ENCODE peak calls at places on chromosomes 11 and 22, in four cellular contexts. One of them, this sample, is unnamed.

GRCh38 chr11:76939219-76939631 is 78.5 kb downstream of the ACER3 start:
- DNase-seq in adrenal gland: no peak
- DNase-seq in coronary artery: no peak
- DNase-seq in cardiac fibroblast: no peak
- DNase-seq in this sample: no peak

GRCh38 chr22:39311592-39312400 is 7.6 kb downstream of the RPL3 start:
- DNase-seq in adrenal gland: peak; percentile 22
- DNase-seq in coronary artery: no peak
- DNase-seq in cardiac fibroblast: peak; percentile 20
- DNase-seq in this sample: no peak

GRCh38 chr22:23175817-23176644 is 4.3 kb upstream of the BCR start:
- DNase-seq in adrenal gland: no peak
- DNase-seq in coronary artery: no peak
- DNase-seq in cardiac fibroblast: no peak
- DNase-seq in this sample: no peak

GRCh38 chr11:57349491-57350274 is 11.5 kb downstream of the P2RX3 start:
- DNase-seq in adrenal gland: peak; percentile 48
- DNase-seq in coronary artery: no peak
- DNase-seq in cardiac fibroblast: peak; percentile 47
- DNase-seq in this sample: peak; percentile 61

GRCh38 chr11:71207563-71207962 is 44.8 kb downstream of the SHANK2 start:
- DNase-seq in adrenal gland: no peak
- DNase-seq in coronary artery: no peak
- DNase-seq in cardiac fibroblast: no peak
- DNase-seq in this sample: no peak

GRCh38 chr11:2771758-2772466 is 72.1 kb upstream of the KCNQ1OT1 start:
- DNase-seq in adrenal gland: peak; percentile 13
- DNase-seq in coronary artery: peak; percentile 62
- DNase-seq in cardiac fibroblast: no peak
- DNase-seq in this sample: peak; percentile 3

GRCh38 chr11:131465056-131465455 is 94.6 kb downstream of the NTM start:
- DNase-seq in adrenal gland: no peak
- DNase-seq in coronary artery: no peak
- DNase-seq in cardiac fibroblast: no peak
- DNase-seq in this sample: no peak

GRCh38 chr11:30285416-30286121 is 37.3 kb upstream of the ARL14EP start:
- DNase-seq in adrenal gland: no peak
- DNase-seq in coronary artery: no peak
- DNase-seq in cardiac fibroblast: no peak
- DNase-seq in this sample: no peak

GRCh38 chr11:2219318-2220017 is 47.9 kb upstream of the TH start:
- DNase-seq in adrenal gland: no peak
- DNase-seq in coronary artery: no peak
- DNase-seq in cardiac fibroblast: no peak
- DNase-seq in this sample: no peak

GRCh38 chr11:113412675-113413074 is 25.1 kb downstream of the ANKK1 start:
- DNase-seq in adrenal gland: no peak
- DNase-seq in coronary artery: no peak
- DNase-seq in cardiac fibroblast: no peak
- DNase-seq in this sample: no peak

GRCh38 chr22:44031111-44031963 is 7.2 kb downstream of the PARVB start:
- DNase-seq in adrenal gland: no peak
- DNase-seq in coronary artery: no peak
- DNase-seq in cardiac fibroblast: peak; percentile 56
- DNase-seq in this sample: no peak

GRCh38 chr11:70510106-70510505 is 111.8 kb downstream of the CTTN start:
- DNase-seq in adrenal gland: no peak
- DNase-seq in coronary artery: no peak
- DNase-seq in cardiac fibroblast: no peak
- DNase-seq in this sample: no peak

GRCh38 chr11:120509346-120510053 is 2.0 kb upstream of the GRIK4 start:
- DNase-seq in adrenal gland: peak; percentile 9
- DNase-seq in coronary artery: no peak
- DNase-seq in cardiac fibroblast: no peak
- DNase-seq in this sample: no peak

GRCh38 chr22:47130883-47131610 is 368.6 kb downstream of the TBC1D22A start:
- DNase-seq in adrenal gland: no peak
- DNase-seq in coronary artery: no peak
- DNase-seq in cardiac fibroblast: no peak
- DNase-seq in this sample: no peak

GRCh38 chr11:32385998-32386397 is 49.3 kb downstream of the WT1 start:
- DNase-seq in adrenal gland: no peak
- DNase-seq in coronary artery: no peak
- DNase-seq in cardiac fibroblast: peak; percentile 75
- DNase-seq in this sample: no peak

GRCh38 chr11:33774356-33775063 is at the start of gene FBXO3:
- DNase-seq in adrenal gland: peak; percentile 81
- DNase-seq in coronary artery: peak; percentile 89
- DNase-seq in cardiac fibroblast: peak; percentile 85
- DNase-seq in this sample: peak; percentile 80

GRCh38 chr11:118565062-118565461 is 669 bp downstream of the IFT46 start:
- DNase-seq in adrenal gland: no peak
- DNase-seq in coronary artery: peak; percentile 75
- DNase-seq in cardiac fibroblast: peak; percentile 53
- DNase-seq in this sample: no peak

GRCh38 chr22:22380098-22381030 is 128.2 kb downstream of the ZNF280B start:
- DNase-seq in adrenal gland: no peak
- DNase-seq in coronary artery: no peak
- DNase-seq in cardiac fibroblast: no peak
- DNase-seq in this sample: peak; percentile 46

GRCh38 chr11:107549253-107549953 is 16.1 kb downstream of the ALKBH8 start:
- DNase-seq in adrenal gland: no peak
- DNase-seq in coronary artery: no peak
- DNase-seq in cardiac fibroblast: peak; percentile 63
- DNase-seq in this sample: no peak

GRCh38 chr11:1563149-1563638 is 8.9 kb downstream of the DUSP8 start:
- DNase-seq in adrenal gland: no peak
- DNase-seq in coronary artery: no peak
- DNase-seq in cardiac fibroblast: no peak
- DNase-seq in this sample: no peak

GRCh38 chr11:74311352-74311926 is at the start of gene P4HA3:
- DNase-seq in adrenal gland: peak; percentile 54
- DNase-seq in coronary artery: peak; percentile 78
- DNase-seq in cardiac fibroblast: peak; percentile 68
- DNase-seq in this sample: peak; percentile 34

GRCh38 chr11:4184163-4184916 is 89.7 kb downstream of the RRM1 start:
- DNase-seq in adrenal gland: no peak
- DNase-seq in coronary artery: no peak
- DNase-seq in cardiac fibroblast: peak; percentile 6
- DNase-seq in this sample: no peak

GRCh38 chr11:15893080-15893492 is 463.3 kb downstream of the SOX6 start:
- DNase-seq in adrenal gland: no peak
- DNase-seq in coronary artery: no peak
- DNase-seq in cardiac fibroblast: peak; percentile 74
- DNase-seq in this sample: no peak

GRCh38 chr11:99325807-99326206 is 305.1 kb downstream of the CNTN5 start:
- DNase-seq in adrenal gland: no peak
- DNase-seq in coronary artery: no peak
- DNase-seq in cardiac fibroblast: peak; percentile 89
- DNase-seq in this sample: no peak

GRCh38 chr11:25244126-25244525 is 747.3 kb downstream of the LUZP2 start:
- DNase-seq in adrenal gland: no peak
- DNase-seq in coronary artery: no peak
- DNase-seq in cardiac fibroblast: no peak
- DNase-seq in this sample: no peak

GRCh38 chr11:131668867-131669780 is 298.7 kb downstream of the NTM start:
- DNase-seq in adrenal gland: no peak
- DNase-seq in coronary artery: no peak
- DNase-seq in cardiac fibroblast: peak; percentile 48
- DNase-seq in this sample: no peak

DNA sequence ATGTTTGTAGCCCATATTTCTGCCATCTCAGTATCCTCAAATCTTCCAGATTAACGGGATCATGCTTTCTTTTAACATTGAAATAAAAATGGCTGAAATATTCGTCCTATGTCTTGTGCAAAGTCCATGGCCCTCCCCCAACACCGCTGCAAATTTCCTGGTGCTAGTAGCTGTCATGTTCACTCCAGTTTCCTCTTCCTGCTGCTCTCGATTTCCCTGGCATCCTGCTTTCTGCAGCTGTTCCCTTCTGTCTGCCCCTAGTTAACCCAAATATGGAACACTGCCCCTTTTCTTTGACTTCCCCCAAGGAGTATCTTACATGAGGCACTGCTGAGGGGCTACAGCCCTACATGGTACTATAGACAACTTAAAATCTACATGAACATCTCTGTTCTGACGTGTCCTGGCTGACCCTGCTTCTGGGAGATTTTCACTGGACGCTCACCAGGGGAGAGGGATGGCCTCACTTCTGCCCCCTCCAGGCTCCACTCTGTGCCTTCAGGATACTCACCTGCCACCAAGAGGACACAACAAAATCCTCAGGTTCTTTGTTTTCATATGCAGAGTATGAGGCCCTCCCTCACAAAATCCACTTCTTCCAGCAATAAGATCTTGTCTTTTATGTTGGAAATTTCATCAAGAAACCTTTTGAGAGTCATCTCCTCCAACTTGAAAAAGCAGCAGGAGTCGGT is 29.4 kb upstream of the SCUBE2 start:
- DNase-seq in adrenal gland: no peak
- DNase-seq in coronary artery: no peak
- DNase-seq in cardiac fibroblast: no peak
- DNase-seq in this sample: no peak
- TF ChIP-seq CTCF in adrenal gland: no peak
- TF ChIP-seq CTCF in coronary artery: no peak
- TF ChIP-seq CTCF in cardiac fibroblast: peak; percentile 21
- TF ChIP-seq CTCF in this sample: no peak

DNA sequence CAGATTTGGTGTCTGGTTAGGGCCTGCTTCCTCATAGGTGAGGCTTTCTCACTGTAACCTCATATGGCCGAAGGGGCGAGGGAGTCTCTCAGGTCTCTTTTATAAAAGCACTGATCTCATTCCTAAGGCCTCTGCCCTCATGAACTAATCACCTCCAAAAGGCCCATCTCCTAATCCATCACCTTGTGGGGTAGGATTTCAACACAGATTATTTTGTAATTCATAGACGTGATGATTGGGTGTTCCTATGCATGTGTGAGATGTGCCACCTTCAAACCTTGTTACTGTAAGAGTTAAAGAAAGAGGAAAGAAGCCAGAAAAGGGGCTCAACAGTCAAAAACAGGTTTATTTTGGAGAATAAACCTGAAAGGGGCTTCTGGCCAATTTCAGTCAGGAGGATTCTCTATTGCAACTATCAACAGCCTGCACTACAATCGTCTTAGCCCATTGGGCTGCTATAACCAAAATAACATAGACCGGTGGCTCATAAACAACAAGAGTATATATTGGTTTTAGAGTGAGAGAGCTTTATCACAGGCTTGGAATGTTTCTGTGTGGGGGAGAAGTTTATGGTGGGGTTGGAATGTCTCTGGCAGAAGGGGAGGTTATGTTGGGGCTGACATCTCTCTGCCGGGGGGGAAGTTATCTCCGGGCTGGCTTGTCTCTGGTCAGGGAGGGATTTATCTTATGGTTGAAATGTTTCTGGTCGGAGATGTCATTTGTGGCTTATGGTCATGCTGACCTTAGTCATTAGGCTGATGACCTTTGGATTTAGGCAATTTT is 35.0 kb downstream of the CSF2RB start:
- DNase-seq in adrenal gland: no peak
- DNase-seq in coronary artery: no peak
- DNase-seq in cardiac fibroblast: peak; percentile 53
- DNase-seq in this sample: no peak
- TF ChIP-seq CTCF in adrenal gland: no peak
- TF ChIP-seq CTCF in coronary artery: no peak
- TF ChIP-seq CTCF in cardiac fibroblast: no peak
- TF ChIP-seq CTCF in this sample: no peak

GRCh38 chr11:123249354-123249753 is 54.3 kb upstream of the CLMP start:
- DNase-seq in adrenal gland: no peak
- DNase-seq in coronary artery: no peak
- DNase-seq in cardiac fibroblast: peak; percentile 27
- DNase-seq in this sample: no peak

GRCh38 chr11:123247813-123248379 is 52.8 kb upstream of the CLMP start:
- DNase-seq in adrenal gland: no peak
- DNase-seq in coronary artery: no peak
- DNase-seq in cardiac fibroblast: no peak
- DNase-seq in this sample: no peak

GRCh38 chr11:123246749-123247497 is 51.9 kb upstream of the CLMP start:
- DNase-seq in adrenal gland: peak; percentile 77
- DNase-seq in coronary artery: no peak
- DNase-seq in cardiac fibroblast: peak; percentile 88
- DNase-seq in this sample: peak; percentile 45

GRCh38 chr11:123245567-123245966 is 50.5 kb upstream of the CLMP start:
- DNase-seq in adrenal gland: no peak
- DNase-seq in coronary artery: no peak
- DNase-seq in cardiac fibroblast: no peak
- DNase-seq in this sample: no peak

DNA sequence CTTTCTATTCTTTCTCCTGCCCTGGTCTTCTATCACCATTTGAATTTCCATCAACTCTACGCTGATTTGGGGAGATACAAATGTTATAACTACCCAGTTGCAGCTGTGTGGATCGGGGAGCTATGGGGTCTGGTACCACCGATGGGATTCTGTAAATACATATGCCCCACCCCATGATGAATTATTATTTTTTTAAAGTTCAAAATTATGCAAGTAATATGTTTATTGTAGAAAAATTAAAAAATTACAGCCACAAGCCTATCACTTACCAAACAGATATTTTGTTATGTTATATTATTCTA is 52.4 kb upstream of the CLMP start:
- DNase-seq in adrenal gland: no peak
- DNase-seq in coronary artery: no peak
- DNase-seq in cardiac fibroblast: no peak
- DNase-seq in this sample: no peak
- TF ChIP-seq CTCF in adrenal gland: no peak
- TF ChIP-seq CTCF in coronary artery: no peak
- TF ChIP-seq CTCF in cardiac fibroblast: no peak
- TF ChIP-seq CTCF in this sample: no peak

GRCh38 chr22:19057539-19057938 is 64.7 kb downstream of the DGCR2 start:
- DNase-seq in adrenal gland: no peak
- DNase-seq in coronary artery: no peak
- DNase-seq in cardiac fibroblast: no peak
- DNase-seq in this sample: no peak

GRCh38 chr22:19058713-19059451 is 63.3 kb downstream of the DGCR2 start:
- DNase-seq in adrenal gland: peak; percentile 46
- DNase-seq in coronary artery: no peak
- DNase-seq in cardiac fibroblast: no peak
- DNase-seq in this sample: no peak

GRCh38 chr22:19056951-19057401 is 65.2 kb downstream of the DGCR2 start:
- DNase-seq in adrenal gland: no peak
- DNase-seq in coronary artery: no peak
- DNase-seq in cardiac fibroblast: no peak
- DNase-seq in this sample: no peak

GRCh38 chr22:19059481-19060278 is 62.5 kb downstream of the DGCR2 start:
- DNase-seq in adrenal gland: no peak
- DNase-seq in coronary artery: no peak
- DNase-seq in cardiac fibroblast: no peak
- DNase-seq in this sample: no peak

DNA sequence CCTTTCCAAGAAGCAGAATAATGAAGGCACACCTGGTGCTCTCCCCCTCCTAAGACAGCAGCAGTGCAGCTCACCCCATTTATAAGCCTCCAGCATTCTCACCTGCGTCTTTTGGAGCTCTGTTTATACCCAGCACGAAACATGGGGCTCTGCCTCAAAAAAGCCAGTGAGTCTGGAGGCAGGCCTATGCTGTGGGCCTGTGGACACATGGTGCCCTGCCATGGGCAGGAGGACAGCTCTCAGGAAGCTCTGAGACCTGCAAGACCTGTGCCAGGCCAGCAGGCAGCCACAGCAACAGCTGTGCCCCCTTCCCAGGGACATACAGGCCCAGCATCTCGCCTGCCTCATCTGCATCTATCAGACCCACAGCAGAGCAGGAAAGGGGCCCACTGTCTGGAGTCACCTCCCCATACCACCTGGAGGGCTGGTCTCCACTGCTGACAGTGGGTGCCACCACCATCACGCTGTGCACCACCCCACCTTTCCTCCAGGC is 64.2 kb downstream of the DGCR2 start:
- DNase-seq in adrenal gland: no peak
- DNase-seq in coronary artery: no peak
- DNase-seq in cardiac fibroblast: no peak
- DNase-seq in this sample: no peak
- TF ChIP-seq CTCF in adrenal gland: no peak
- TF ChIP-seq CTCF in coronary artery: no peak
- TF ChIP-seq CTCF in cardiac fibroblast: no peak
- TF ChIP-seq CTCF in this sample: no peak

This sample was measured in activated B cell treated with CpG ODN at 0.5 μM for 24 hours.